ENCODE peak calls at places on chromosome 1, in four cellular contexts. R is K562, V is GM12878, C is HepG2. W is an unnamed sample.

GRCh38 chr1:108124622-108125311 is 75.4 kb downstream of the SLC25A24 start:
- DNase-seq in V (no peak), C (no peak), R (no peak), W (no peak)

GRCh38 chr1:26907071-26907922 is 6.5 kb downstream of the NR0B2 start:
- DNase-seq in R (peak), V (no peak), C (peak), W (no peak)

GRCh38 chr1:117231748-117232373 is 21.1 kb upstream of the VTCN1 start:
- DNase-seq in C (no peak), R (no peak), V (no peak), W (no peak)

GRCh38 chr1:94541175-94542087 is at the start of gene F3:
- DNase-seq in C (peak), V (no peak), R (peak), W (peak)

GRCh38 chr1:232641507-232641906 is 11.6 kb upstream of the SIPA1L2 start:
- DNase-seq in R (no peak), C (no peak), V (no peak), W (no peak)

GRCh38 chr1:66350001-66350547 is 183.9 kb upstream of the SGIP1 start:
- DNase-seq in V (no peak), C (no peak), R (no peak), W (no peak)

GRCh38 chr1:240732390-240732789 is 120.4 kb upstream of the GREM2 start:
- DNase-seq in R (peak), C (peak), V (no peak), W (no peak)

GRCh38 chr1:30303387-30303786 is 420.0 kb downstream of the MATN1 start:
- DNase-seq in C (no peak), V (no peak), R (no peak), W (no peak)

GRCh38 chr1:115515270-115515669 is 126.5 kb upstream of the VANGL1 start:
- DNase-seq in V (no peak), C (no peak), R (no peak), W (no peak)

GRCh38 chr1:196144588-196144987 is 463.7 kb downstream of the KCNT2 start:
- DNase-seq in V (no peak), R (no peak), C (no peak), W (no peak)

GRCh38 chr1:209601809-209602657 is 18.5 kb downstream of the CAMK1G start:
- DNase-seq in C (peak), R (peak), V (no peak), W (peak)

GRCh38 chr1:222331340-222331739 is 216.6 kb downstream of the HHIPL2 start:
- DNase-seq in R (no peak), C (no peak), V (no peak), W (no peak)

GRCh38 chr1:46315669-46316403 is 12.3 kb downstream of the UQCRH start:
- DNase-seq in V (no peak), C (no peak), R (no peak), W (no peak)

GRCh38 chr1:210726621-210727020 is 397.9 kb downstream of the HHAT start:
- DNase-seq in V (no peak), R (peak), C (no peak), W (peak)

GRCh38 chr1:185767721-185768120 is 33.5 kb downstream of the HMCN1 start:
- DNase-seq in V (no peak), R (no peak), C (no peak), W (no peak)

GRCh38 chr1:158289722-158290570 is at the start of gene CD1C:
- DNase-seq in C (no peak), R (no peak), V (no peak), W (no peak)

GRCh38 chr1:52157582-52157981 is 15.7 kb downstream of the ZFYVE9 start:
- DNase-seq in R (no peak), V (no peak), C (no peak), W (no peak)

GRCh38 chr1:167484726-167485125 is 33.6 kb downstream of the CD247 start:
- DNase-seq in C (no peak), V (no peak), R (no peak), W (no peak)

GRCh38 chr1:41661428-41662060 is 177.1 kb upstream of the EDN2 start:
- DNase-seq in V (no peak), R (no peak), C (no peak), W (no peak)

GRCh38 chr1:34796990-34797389 is 4.2 kb downstream of the GJA4 start:
- DNase-seq in C (no peak), R (no peak), V (peak), W (no peak)

GRCh38 chr1:59026472-59026948 is 242.7 kb upstream of the JUN start:
- DNase-seq in V (no peak), C (no peak), R (no peak), W (no peak)

GRCh38 chr1:223819730-223820514 is 25.8 kb downstream of the TP53BP2 start:
- DNase-seq in R (no peak), V (no peak), C (no peak), W (no peak)

GRCh38 chr1:157994081-157994581 is 686 bp downstream of the KIRREL1 start:
- DNase-seq in V (no peak), C (no peak), R (no peak), W (no peak)

GRCh38 chr1:12249181-12249580 is 19.4 kb downstream of the VPS13D start:
- DNase-seq in V (no peak), C (no peak), R (no peak), W (no peak)

GRCh38 chr1:76764638-76765572 is 102.4 kb upstream of the ST6GALNAC5 start:
- DNase-seq in R (no peak), C (no peak), V (no peak), W (no peak)
- TF ChIP-seq TCF7 in R (no peak), C (no peak), V (no peak), W (no peak)

DNA sequence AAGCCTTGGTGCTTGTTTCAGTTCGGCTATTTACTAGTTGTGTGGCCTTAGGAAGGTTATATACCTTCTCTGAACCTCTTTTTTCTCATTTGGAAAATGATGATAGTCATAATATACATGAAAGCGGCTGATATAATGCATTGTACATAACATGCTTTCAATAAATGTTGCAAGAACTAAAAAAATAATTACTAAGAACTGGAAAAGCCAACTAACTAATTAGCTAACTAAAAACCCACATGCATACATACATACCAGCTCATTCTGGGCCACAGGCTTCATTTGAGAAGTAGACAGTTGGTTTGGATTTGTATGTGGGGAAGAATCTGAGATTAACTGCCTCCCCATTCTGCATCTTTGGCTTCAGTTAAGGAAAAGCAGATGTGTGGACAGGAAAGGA is 218.0 kb downstream of the TM2D1 start:
- DNase-seq in C (no peak), V (no peak), R (no peak), W (no peak)
- TF ChIP-seq MAX in C (no peak), V (no peak), R (no peak), W (no peak)

GRCh38 chr1:214351551-214352277 is 70.8 kb downstream of the SMYD2 start:
- DNase-seq in V (no peak), C (no peak), R (no peak), W (no peak)

GRCh38 chr1:214349781-214350180 is 68.8 kb downstream of the SMYD2 start:
- DNase-seq in C (no peak), R (no peak), V (no peak), W (peak)

GRCh38 chr1:214352838-214353237 is 71.9 kb downstream of the SMYD2 start:
- DNase-seq in R (no peak), C (no peak), V (no peak), W (no peak)

GRCh38 chr1:214349008-214349407 is 68.0 kb downstream of the SMYD2 start:
- DNase-seq in C (no peak), R (no peak), V (no peak), W (peak)

DNA sequence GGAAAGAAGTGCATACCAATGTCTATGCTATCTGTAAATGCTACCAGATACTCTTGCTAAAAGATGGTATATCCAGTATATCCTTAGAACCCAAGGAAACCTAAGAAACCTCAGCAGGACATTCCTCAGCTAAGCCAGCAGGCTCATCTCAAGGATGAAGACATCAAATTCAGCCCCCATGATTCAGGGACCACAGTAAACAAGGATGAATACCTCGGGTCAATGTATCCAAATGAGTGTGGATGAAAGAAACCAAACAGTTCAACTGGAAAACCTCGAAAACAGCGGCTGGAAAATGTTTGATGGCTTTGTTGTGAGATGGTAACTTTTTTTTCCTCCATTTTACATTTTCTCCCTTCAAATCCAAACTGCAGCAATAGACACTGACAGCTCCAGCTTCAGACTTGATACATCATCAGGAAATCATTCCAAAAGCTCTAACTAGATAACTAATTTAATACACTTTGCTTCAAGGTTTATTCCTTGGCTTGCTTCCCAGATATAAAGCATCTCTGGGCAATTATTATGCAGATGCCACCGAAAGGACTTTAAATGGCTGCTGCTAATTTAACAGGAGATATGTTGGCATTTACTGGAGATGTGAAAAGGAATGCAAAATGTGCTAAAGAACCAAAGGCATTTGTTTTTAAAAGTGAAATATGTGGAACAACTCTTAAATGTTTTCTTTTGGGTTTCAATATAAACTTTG is 73.6 kb downstream of the SMYD2 start:
- DNase-seq in C (no peak), R (no peak), V (no peak), W (no peak)
- TF ChIP-seq TCF7 in C (no peak), R (no peak), V (no peak), W (no peak)

DNA sequence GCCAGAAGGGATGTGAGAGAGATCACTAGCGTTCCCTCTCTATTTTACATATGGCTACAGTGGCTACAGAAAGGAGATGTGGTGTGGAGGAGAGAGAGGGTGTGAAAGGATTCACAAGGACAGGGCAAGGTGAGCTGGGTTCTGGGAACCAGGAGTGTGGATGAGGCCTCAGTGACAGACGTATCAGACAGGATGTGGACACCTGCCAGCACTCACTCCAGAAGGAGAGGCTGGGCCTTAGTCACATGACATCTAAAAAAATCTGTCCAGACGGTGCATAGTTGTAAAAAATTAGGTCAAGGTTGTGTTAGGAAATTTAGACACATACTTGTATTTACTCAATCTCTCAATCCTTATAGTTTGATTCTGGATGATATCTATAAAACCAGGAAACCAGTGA is 10.6 kb downstream of the TRIM67 start:
- DNase-seq in V (no peak), R (no peak), C (no peak), W (no peak)
- TF ChIP-seq MAX in V (no peak), R (no peak), C (no peak), W (no peak)

GRCh38 chr1:2466834-2467554 is 9.1 kb upstream of the PLCH2 start:
- DNase-seq in V (no peak), C (no peak), R (peak), W (peak)

GRCh38 chr1:2466270-2466665 is 9.8 kb upstream of the PLCH2 start:
- DNase-seq in C (no peak), R (no peak), V (no peak), W (no peak)

GRCh38 chr1:2468540-2468939 is 7.5 kb upstream of the PLCH2 start:
- DNase-seq in V (no peak), R (no peak), C (no peak), W (no peak)

GRCh38 chr1:2469103-2469940 is 6.8 kb upstream of the PLCH2 start:
- DNase-seq in C (no peak), R (no peak), V (no peak), W (no peak)

DNA sequence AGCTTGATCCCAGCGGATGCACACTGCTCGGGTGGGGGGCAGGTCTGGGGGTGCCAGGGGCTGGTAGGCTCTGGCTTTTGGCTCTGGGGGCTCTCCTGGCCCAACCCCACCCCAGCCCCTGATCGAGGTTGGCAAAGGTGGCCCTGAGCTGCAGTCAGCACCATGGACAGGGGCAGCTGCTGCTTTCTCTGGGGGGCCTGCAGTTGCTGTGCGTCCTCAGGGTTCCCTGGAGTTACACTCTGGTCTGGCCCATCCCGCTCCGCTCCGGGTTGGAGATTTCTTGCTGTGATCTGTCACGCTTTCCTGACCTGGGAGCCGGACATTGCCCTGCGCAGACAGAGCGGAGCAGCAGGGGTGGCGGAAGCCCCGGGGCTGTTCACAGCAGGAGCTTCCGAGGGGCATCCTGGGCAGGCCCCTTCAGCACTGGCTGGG is 8.0 kb upstream of the PLCH2 start:
- DNase-seq in V (no peak), C (no peak), R (peak), W (peak)
- TF ChIP-seq TCF7 in V (no peak), C (no peak), R (no peak), W (no peak)

DNA sequence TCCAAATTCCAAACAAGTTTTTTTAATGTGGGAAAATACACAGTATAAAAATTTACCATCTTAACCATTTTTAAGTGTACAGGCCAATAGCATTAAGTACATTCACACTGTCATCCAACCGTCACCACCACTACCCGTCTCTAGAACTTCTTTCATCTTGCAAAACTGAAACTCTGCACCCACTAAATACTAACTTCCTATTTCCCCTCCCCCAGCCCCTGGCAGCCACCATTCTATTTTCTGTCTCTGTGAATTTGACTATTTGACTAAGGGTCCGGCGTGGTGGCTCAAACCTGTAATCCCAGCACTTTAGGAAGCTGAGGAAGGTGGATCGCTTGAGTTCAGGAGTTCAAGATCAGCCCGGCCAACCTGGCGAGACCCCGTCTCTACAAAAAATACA is 36.1 kb downstream of the CLSTN1 start:
- DNase-seq in V (peak), C (no peak), R (no peak), W (no peak)
- TF ChIP-seq MAX in V (no peak), C (no peak), R (no peak), W (no peak)

W was measured in WTC11.